ENCODE peak calls at places on chromosomes 12 and 14, in six cellular contexts. E, L, Q, J, H and B are unnamed samples.

GRCh38 chr14:78232666-78233065 is 62.5 kb downstream of the NRXN3 start:
- DNase-seq in H (no peak), E (no peak), Q (no peak), J (no peak), L (no peak), B (no peak)

GRCh38 chr14:59069455-59069854 is 119.0 kb upstream of the DAAM1 start:
- DNase-seq in H (no peak), L (no peak), J (no peak), Q (no peak), E (no peak), B (no peak)

GRCh38 chr14:23629831-23630396 is 6.2 kb upstream of the DHRS2 start:
- DNase-seq in L (no peak), Q (no peak), H (no peak), E (no peak), J (no peak), B (no peak)

GRCh38 chr14:100406505-100407131 is 83.5 kb downstream of the SLC25A47 start:
- DNase-seq in E (no peak), J (no peak), L (no peak), Q (no peak), H (no peak), B (peak; percentile 21)

GRCh38 chr14:54291491-54292191 is 105.2 kb upstream of the CDKN3 start:
- DNase-seq in E (no peak), L (no peak), J (no peak), Q (no peak), H (no peak), B (no peak)

GRCh38 chr12:72622556-72622955 is 350.4 kb downstream of the TRHDE start:
- DNase-seq in E (no peak), J (no peak), H (no peak), L (no peak), Q (no peak), B (no peak)

GRCh38 chr12:120211904-120212283 is 11.0 kb upstream of the RPLP0 start:
- DNase-seq in H (no peak), J (no peak), Q (no peak), E (no peak), L (no peak), B (no peak)

GRCh38 chr14:54683882-54684794 is 117.2 kb downstream of the SAMD4A start:
- DNase-seq in Q (no peak), J (no peak), E (no peak), L (peak; percentile 49), H (no peak), B (no peak)

GRCh38 chr12:124053855-124054254 is 80.8 kb downstream of the ZNF664 start:
- DNase-seq in L (peak; percentile 65), E (no peak), J (no peak), Q (no peak), H (no peak), B (no peak)

GRCh38 chr14:61861320-61861865 is 99.2 kb downstream of the SNAPC1 start:
- DNase-seq in Q (no peak), H (no peak), J (no peak), L (no peak), E (no peak), B (no peak)

GRCh38 chr12:5318874-5319273 is 113.0 kb upstream of the NTF3 start:
- DNase-seq in H (no peak), E (no peak), J (no peak), Q (no peak), L (peak; percentile 48), B (no peak)

GRCh38 chr12:43444940-43445564 is 107.0 kb downstream of the ADAMTS20 start:
- DNase-seq in H (no peak), Q (peak; percentile 8), J (peak; percentile 10), L (no peak), E (peak; percentile 87), B (no peak)

GRCh38 chr14:60981626-60982455 is 796 bp downstream of the SLC38A6 start:
- DNase-seq in E (peak; percentile 71), H (peak; percentile 7), J (no peak), L (no peak), Q (no peak), B (no peak)